ENCODE peak calls at places on chromosomes 12 and 14, in seven cellular contexts. I is epithelial cell of proximal tubule, P is epithelial cell of esophagus, R is omental fat pad, K is progenitor cell of endocrine pancreas, X is psoas muscle, C is Calu3. U is an unnamed sample.

GRCh38 chr12:130053641-130054040 is 108.6 kb upstream of the FZD10 start:
- DNase-seq in I (no peak), P (no peak), R (no peak), K (no peak), X (no peak), C (no peak), U (no peak)

GRCh38 chr14:74945852-74946658 is 9.3 kb downstream of the PGF start:
- DNase-seq in I (no peak), P (peak), R (peak), K (peak), X (peak), C (peak), U (peak)

GRCh38 chr12:54525383-54525782 is 24.0 kb upstream of the PDE1B start:
- DNase-seq in I (no peak), P (no peak), R (no peak), K (no peak), X (no peak), C (no peak), U (no peak)

GRCh38 chr12:1838223-1838993 is 18.0 kb downstream of the LRTM2 start:
- DNase-seq in I (no peak), P (no peak), R (no peak), K (no peak), X (no peak), C (no peak), U (no peak)

GRCh38 chr12:86748874-86749273 is 492.7 kb upstream of the MGAT4C start:
- DNase-seq in I (no peak), P (no peak), R (no peak), K (no peak), X (no peak), C (no peak), U (no peak)

GRCh38 chr12:49059385-49060232 is 985 bp downstream of the KMT2D start:
- DNase-seq in I (no peak), P (peak), R (no peak), K (peak), X (peak), C (peak), U (peak)

GRCh38 chr14:81436296-81437138 is 36.4 kb upstream of the STON2 start:
- DNase-seq in I (no peak), P (peak), R (no peak), K (peak), X (peak), C (peak), U (peak)

GRCh38 chr12:130872179-130873096 is 572 bp downstream of the RAN start:
- DNase-seq in I (no peak), P (peak), R (no peak), K (peak), X (peak), C (peak), U (peak)

GRCh38 chr12:66140726-66141125 is 10.2 kb upstream of the LLPH start:
- DNase-seq in I (no peak), P (no peak), R (no peak), K (no peak), X (no peak), C (no peak), U (no peak)

GRCh38 chr14:89543420-89543790 is 126.4 kb upstream of the FOXN3 start:
- DNase-seq in I (no peak), P (no peak), R (no peak), K (peak), X (no peak), C (no peak), U (no peak)

GRCh38 chr12:129903092-129903945 is 506 bp downstream of the TMEM132D start:
- DNase-seq in I (no peak), P (no peak), R (no peak), K (no peak), X (no peak), C (no peak), U (no peak)

GRCh38 chr12:97745406-97746101 is 282.9 kb downstream of the RMST start:
- DNase-seq in I (peak), P (no peak), R (no peak), K (no peak), X (no peak), C (no peak), U (no peak)

GRCh38 chr14:100105357-100106169 is 40.3 kb downstream of the EVL start:
- DNase-seq in I (no peak), P (no peak), R (no peak), K (no peak), X (no peak), C (no peak), U (no peak)

GRCh38 chr12:50606675-50607379 is 102.0 kb downstream of the DIP2B start:
- DNase-seq in I (no peak), P (no peak), R (no peak), K (no peak), X (no peak), C (no peak), U (no peak)

GRCh38 chr14:68794856-68795601 is 2.2 kb upstream of the ZFP36L1 start:
- DNase-seq in I (no peak), P (peak), R (no peak), K (no peak), X (no peak), C (peak), U (no peak)

GRCh38 chr14:64337901-64338615 is 43.9 kb upstream of the ESR2 start:
- DNase-seq in I (no peak), P (peak), R (peak), K (peak), X (no peak), C (peak), U (peak)

GRCh38 chr14:74333909-74334308 is 14.4 kb upstream of the VRTN start:
- DNase-seq in I (no peak), P (peak), R (no peak), K (no peak), X (no peak), C (no peak), U (no peak)

GRCh38 chr14:92121207-92121669 is 268 bp downstream of the NDUFB1 start:
- DNase-seq in I (no peak), P (peak), R (peak), K (no peak), X (peak), C (no peak), U (no peak)

GRCh38 chr14:92122351-92122677 is 545 bp downstream of the CPSF2 start:
- DNase-seq in I (no peak), P (no peak), R (no peak), K (no peak), X (no peak), C (no peak), U (no peak)

GRCh38 chr14:92122761-92123160 is 992 bp downstream of the CPSF2 start:
- DNase-seq in I (no peak), P (no peak), R (no peak), K (no peak), X (no peak), C (no peak), U (no peak)

DNA sequence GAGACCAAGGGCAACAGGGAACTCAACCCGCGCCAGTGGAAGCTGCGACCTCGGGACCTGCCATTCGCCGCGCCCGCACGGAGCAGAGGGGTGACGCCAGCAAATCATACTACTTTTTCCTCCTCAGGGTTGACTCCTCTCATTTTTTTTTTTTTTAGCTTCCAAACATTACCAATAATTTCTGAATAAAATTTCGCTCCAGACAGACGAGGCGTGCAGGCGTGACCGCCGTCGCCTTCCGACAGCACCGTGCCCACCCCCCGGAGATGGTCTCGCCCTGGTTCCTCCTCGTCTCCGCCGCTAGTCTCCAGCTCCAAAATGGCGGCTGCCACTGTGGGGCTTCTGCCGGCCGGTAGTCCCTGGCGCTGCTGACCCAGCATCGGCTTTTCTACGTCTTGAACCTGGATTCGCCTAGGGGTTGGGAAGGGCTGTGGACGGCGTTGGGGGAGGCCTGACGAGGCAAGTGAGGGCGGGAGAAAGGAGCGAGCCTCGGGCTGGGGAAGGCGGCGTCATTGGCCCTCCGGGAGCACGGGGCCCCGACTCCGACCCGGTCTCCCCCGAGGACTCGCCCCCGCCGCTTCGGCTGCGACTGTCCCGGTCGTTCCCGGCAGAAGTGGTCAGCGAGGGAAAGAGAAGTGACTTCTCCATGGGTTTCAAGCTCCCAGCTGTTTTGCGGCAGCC is at the start of the genes CPSF2 and NDUFB1:
- DNase-seq in I (no peak), P (peak), R (no peak), K (peak), X (peak), C (peak), U (peak)
- TF ChIP-seq CTCF in I (no peak), P (no peak), R (no peak), K (no peak), X (no peak), C (no peak), U (no peak)

GRCh38 chr12:57758566-57759359 is 3.9 kb downstream of the MARCHF9 start:
- DNase-seq in I (no peak), P (no peak), R (no peak), K (no peak), X (no peak), C (no peak), U (no peak)

GRCh38 chr12:57762463-57762862 is 4.4 kb downstream of the CYP27B1 start:
- DNase-seq in I (no peak), P (no peak), R (no peak), K (no peak), X (no peak), C (no peak), U (no peak)

GRCh38 chr12:57759360-57759980 is 4.6 kb downstream of the MARCHF9 start:
- DNase-seq in I (no peak), P (peak), R (no peak), K (no peak), X (no peak), C (peak), U (no peak)

GRCh38 chr12:57761391-57761998 is 5.4 kb downstream of the CYP27B1 start:
- DNase-seq in I (no peak), P (no peak), R (no peak), K (no peak), X (no peak), C (no peak), U (no peak)

GRCh38 chr12:57760347-57760982 is 5.6 kb downstream of the MARCHF9 start:
- DNase-seq in I (no peak), P (no peak), R (no peak), K (no peak), X (no peak), C (no peak), U (no peak)
- TF ChIP-seq CTCF in I (no peak), P (no peak), R (no peak), K (no peak), X (no peak), C (no peak), U (no peak)

DNA sequence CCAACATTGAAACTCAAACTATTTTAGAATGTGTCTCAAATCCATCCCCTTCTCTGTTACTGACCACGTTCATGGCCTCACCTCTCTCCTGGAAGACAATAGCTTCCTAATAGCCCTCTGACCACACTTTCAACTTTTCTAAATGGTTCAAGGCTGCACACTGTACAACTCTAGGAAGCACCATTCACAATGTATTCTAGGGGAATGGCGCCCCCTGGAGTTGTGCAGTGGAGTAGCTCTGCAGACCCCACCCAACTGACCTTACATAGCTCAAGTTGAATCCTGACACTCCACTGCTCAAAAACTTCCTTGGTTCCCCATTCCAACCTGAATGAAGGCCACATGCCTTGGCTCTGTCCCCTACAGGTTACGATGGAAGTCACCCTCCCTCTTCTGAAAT is 77.6 kb downstream of the GAS2L3 start:
- DNase-seq in I (no peak), P (no peak), R (no peak), K (no peak), X (no peak), C (no peak), U (no peak)
- TF ChIP-seq CTCF in I (peak), P (peak), R (no peak), K (peak), X (no peak), C (peak), U (peak)

GRCh38 chr12:13258212-13258611 is 61.7 kb downstream of the EMP1 start:
- DNase-seq in I (no peak), P (no peak), R (no peak), K (no peak), X (no peak), C (no peak), U (peak)
- TF ChIP-seq CTCF in I (no peak), P (no peak), R (no peak), K (no peak), X (no peak), C (no peak), U (no peak)

DNA sequence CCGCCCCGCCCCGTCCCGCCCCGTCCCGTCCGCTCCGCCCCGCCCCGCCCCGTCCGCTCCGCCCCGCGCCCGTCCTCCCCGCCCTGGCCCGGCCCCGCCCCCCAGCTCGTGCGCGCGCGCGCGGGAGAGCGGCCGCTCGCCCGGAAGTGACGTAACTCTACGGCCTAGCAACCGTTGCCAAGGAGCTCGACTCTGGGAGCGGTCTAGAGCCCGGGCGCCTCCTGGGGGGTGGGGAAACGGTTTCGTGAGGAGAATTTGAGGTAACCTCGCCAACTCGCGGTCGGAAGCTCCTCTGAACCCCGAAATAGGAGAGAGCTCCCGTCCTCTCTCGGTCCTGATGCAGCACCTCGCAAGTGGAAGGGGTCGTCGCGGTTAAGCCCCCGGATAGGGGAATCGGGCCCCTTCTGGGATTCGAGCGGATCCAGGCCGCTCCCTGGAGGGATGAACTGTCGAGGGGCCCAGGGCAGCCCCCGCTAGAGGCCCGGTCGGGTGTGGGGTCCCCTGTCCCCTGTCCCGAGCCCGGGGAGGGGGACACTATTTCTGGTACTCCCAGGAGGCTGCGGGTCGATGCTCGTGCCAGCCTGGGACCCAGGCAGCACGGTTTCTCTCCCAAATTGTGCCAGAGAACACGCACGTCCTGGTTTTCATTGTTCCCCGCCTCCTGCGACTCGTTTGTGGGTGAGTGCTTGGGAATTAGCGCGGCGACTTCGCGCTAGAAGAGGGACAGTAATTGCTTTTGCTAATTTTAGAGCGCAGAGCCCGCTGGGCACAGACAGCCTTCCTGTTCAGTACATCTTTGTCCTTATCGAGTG is at the start of gene IFT81:
- DNase-seq in I (peak), P (peak), R (peak), K (peak), X (peak), C (peak), U (peak)
- TF ChIP-seq CTCF in I (no peak), P (no peak), R (no peak), K (no peak), X (no peak), C (no peak), U (no peak)

GRCh38 chr14:39581474-39581873 is 149.2 kb upstream of the FBXO33 start:
- DNase-seq in I (no peak), P (no peak), R (no peak), K (no peak), X (no peak), C (no peak), U (no peak)
- TF ChIP-seq CTCF in I (no peak), P (no peak), R (no peak), K (no peak), X (peak), C (no peak), U (no peak)

GRCh38 chr12:321606-322326 is 59.1 kb upstream of the SLC6A13 start:
- DNase-seq in I (no peak), P (peak), R (no peak), K (no peak), X (no peak), C (peak), U (no peak)
- TF ChIP-seq CTCF in I (peak), P (peak), R (no peak), K (peak), X (no peak), C (no peak), U (no peak)

GRCh38 chr14:23132970-23133369 is 13.9 kb upstream of the CEBPE start:
- DNase-seq in I (no peak), P (no peak), R (no peak), K (no peak), X (no peak), C (no peak), U (no peak)

GRCh38 chr14:23139874-23140273 is 20.8 kb upstream of the CEBPE start:
- DNase-seq in I (no peak), P (no peak), R (no peak), K (no peak), X (no peak), C (no peak), U (no peak)

GRCh38 chr14:23138173-23138535 is 19.1 kb upstream of the CEBPE start:
- DNase-seq in I (no peak), P (peak), R (no peak), K (no peak), X (no peak), C (no peak), U (no peak)

GRCh38 chr14:23137221-23138172 is 18.4 kb upstream of the CEBPE start:
- DNase-seq in I (no peak), P (peak), R (no peak), K (no peak), X (no peak), C (no peak), U (no peak)

GRCh38 chr14:23136566-23137133 is 17.6 kb upstream of the CEBPE start:
- DNase-seq in I (no peak), P (no peak), R (no peak), K (no peak), X (no peak), C (no peak), U (no peak)
- TF ChIP-seq CTCF in I (no peak), P (no peak), R (no peak), K (no peak), X (no peak), C (no peak), U (no peak)

U was measured in mesothelial cell of epicardium.